ENCODE peak calls at places on chromosomes 5 and 9, in ten cellular contexts. Q, K, A, I, L, D, H, J, F and R are unnamed samples.

GRCh38 chr5:42995152-42995751 is 44.9 kb downstream of the ANXA2R start:
- DNase-seq in Q (no peak), K (no peak), A (no peak), I (no peak), L (no peak), D (no peak), H (no peak), J (no peak), F (no peak), R (no peak)

GRCh38 chr9:35935261-35935660 is 22.7 kb downstream of the OR2S2 start:
- DNase-seq in Q (no peak), K (no peak), A (no peak), I (no peak), L (no peak), D (no peak), H (no peak), J (no peak), F (no peak), R (no peak)

GRCh38 chr5:69368458-69369368 is 607 bp downstream of the AK6 start:
- DNase-seq in Q (no peak), K (no peak), A (peak), I (no peak), L (no peak), D (peak), H (no peak), J (no peak), F (no peak), R (peak)

GRCh38 chr5:148372883-148373282 is 10.9 kb upstream of the FBXO38 start:
- DNase-seq in Q (no peak), K (no peak), A (no peak), I (no peak), L (no peak), D (no peak), H (no peak), J (no peak), F (no peak), R (no peak)

GRCh38 chr9:33782395-33783152 is 12.8 kb upstream of the PRSS3 start:
- DNase-seq in Q (no peak), K (no peak), A (peak), I (no peak), L (no peak), D (no peak), H (no peak), J (no peak), F (no peak), R (no peak)

GRCh38 chr5:179930788-179931473 is 23.2 kb upstream of the TBC1D9B start:
- DNase-seq in Q (no peak), K (no peak), A (no peak), I (no peak), L (no peak), D (no peak), H (no peak), J (no peak), F (no peak), R (no peak)

GRCh38 chr5:170603578-170604565 is 100.1 kb downstream of the KCNIP1 start:
- DNase-seq in Q (peak), K (no peak), A (no peak), I (peak), L (peak), D (peak), H (peak), J (no peak), F (no peak), R (peak)

GRCh38 chr5:96821260-96821916 is 13.6 kb upstream of the ERAP1 start:
- DNase-seq in Q (no peak), K (no peak), A (no peak), I (no peak), L (no peak), D (peak), H (no peak), J (no peak), F (no peak), R (no peak)

GRCh38 chr5:177403826-177404640 is 3.6 kb upstream of the PFN3 start:
- DNase-seq in Q (peak), K (peak), A (peak), I (peak), L (peak), D (peak), H (peak), J (peak), F (peak), R (peak)

GRCh38 chr5:998276-998974 is 10.2 kb upstream of the NKD2 start:
- DNase-seq in Q (no peak), K (no peak), A (no peak), I (no peak), L (peak), D (no peak), H (no peak), J (peak), F (no peak), R (no peak)

GRCh38 chr9:124077915-124078572 is 66.5 kb downstream of the LHX2 start:
- DNase-seq in Q (no peak), K (no peak), A (no peak), I (no peak), L (no peak), D (no peak), H (no peak), J (no peak), F (no peak), R (no peak)

GRCh38 chr9:36169708-36170107 is 520 bp downstream of the CCIN start:
- DNase-seq in Q (no peak), K (no peak), A (no peak), I (no peak), L (no peak), D (no peak), H (no peak), J (no peak), F (no peak), R (no peak)

GRCh38 chr9:98351370-98351769 is 95.9 kb upstream of the TBC1D2 start:
- DNase-seq in Q (no peak), K (no peak), A (no peak), I (no peak), L (no peak), D (no peak), H (no peak), J (no peak), F (no peak), R (no peak)

GRCh38 chr9:22244141-22245011 is 202.2 kb upstream of the DMRTA1 start:
- DNase-seq in Q (peak), K (peak), A (peak), I (peak), L (no peak), D (peak), H (peak), J (no peak), F (peak), R (peak)

GRCh38 chr9:135536166-135536565 is 9.8 kb upstream of the OBP2A start:
- DNase-seq in Q (no peak), K (no peak), A (no peak), I (no peak), L (no peak), D (no peak), H (no peak), J (peak), F (no peak), R (no peak)